ENCODE peak calls at places on chromosomes 5 and 9, in eight cellular contexts. One of them, this sample, is unnamed.

GRCh38 chr5:134129411-134130238 is 15.1 kb downstream of the TCF7 start:
- DNase-seq in psoas muscle: no peak
- DNase-seq in astrocyte of the spinal cord: no peak
- DNase-seq in AG09309: no peak
- DNase-seq in heart left ventricle: no peak
- DNase-seq in Peyer's patch: no peak
- DNase-seq in PC-3: no peak
- DNase-seq in cardiac fibroblast: no peak
- DNase-seq in this sample: no peak

GRCh38 chr5:42636946-42637345 is 119.7 kb upstream of the CCDC152 start:
- DNase-seq in psoas muscle: no peak
- DNase-seq in astrocyte of the spinal cord: no peak
- DNase-seq in AG09309: no peak
- DNase-seq in heart left ventricle: no peak
- DNase-seq in Peyer's patch: no peak
- DNase-seq in PC-3: peak; percentile 21
- DNase-seq in cardiac fibroblast: no peak
- DNase-seq in this sample: no peak

GRCh38 chr5:57494104-57495098 is 11.8 kb upstream of the ACTBL2 start:
- DNase-seq in psoas muscle: no peak
- DNase-seq in astrocyte of the spinal cord: peak; percentile 98
- DNase-seq in AG09309: peak; percentile 93
- DNase-seq in heart left ventricle: peak; percentile 67
- DNase-seq in Peyer's patch: no peak
- DNase-seq in PC-3: peak; percentile 86
- DNase-seq in cardiac fibroblast: peak; percentile 98
- DNase-seq in this sample: peak; percentile 96

GRCh38 chr9:93648836-93649235 is 72.5 kb downstream of the PHF2 start:
- DNase-seq in psoas muscle: no peak
- DNase-seq in astrocyte of the spinal cord: no peak
- DNase-seq in AG09309: no peak
- DNase-seq in heart left ventricle: no peak
- DNase-seq in Peyer's patch: no peak
- DNase-seq in PC-3: no peak
- DNase-seq in cardiac fibroblast: no peak
- DNase-seq in this sample: no peak

GRCh38 chr9:129685933-129686259 is 20.4 kb downstream of the PRRX2 start:
- DNase-seq in psoas muscle: no peak
- DNase-seq in astrocyte of the spinal cord: no peak
- DNase-seq in AG09309: no peak
- DNase-seq in heart left ventricle: no peak
- DNase-seq in Peyer's patch: no peak
- DNase-seq in PC-3: no peak
- DNase-seq in cardiac fibroblast: no peak
- DNase-seq in this sample: no peak

GRCh38 chr5:132661231-132662003 is 3.4 kb downstream of the IL13 start:
- DNase-seq in psoas muscle: no peak
- DNase-seq in astrocyte of the spinal cord: no peak
- DNase-seq in AG09309: no peak
- DNase-seq in heart left ventricle: no peak
- DNase-seq in Peyer's patch: no peak
- DNase-seq in PC-3: no peak
- DNase-seq in cardiac fibroblast: peak; percentile 15
- DNase-seq in this sample: peak; percentile 37

GRCh38 chr9:103661663-103662062 is 432.4 kb upstream of the SMC2 start:
- DNase-seq in psoas muscle: no peak
- DNase-seq in astrocyte of the spinal cord: no peak
- DNase-seq in AG09309: no peak
- DNase-seq in heart left ventricle: no peak
- DNase-seq in Peyer's patch: no peak
- DNase-seq in PC-3: no peak
- DNase-seq in cardiac fibroblast: no peak
- DNase-seq in this sample: no peak

GRCh38 chr5:1320436-1321344 is 24.2 kb downstream of the CLPTM1L start:
- DNase-seq in psoas muscle: no peak
- DNase-seq in astrocyte of the spinal cord: no peak
- DNase-seq in AG09309: no peak
- DNase-seq in heart left ventricle: no peak
- DNase-seq in Peyer's patch: no peak
- DNase-seq in PC-3: no peak
- DNase-seq in cardiac fibroblast: no peak
- DNase-seq in this sample: no peak

GRCh38 chr5:118653155-118653554 is 335.2 kb downstream of the DTWD2 start:
- DNase-seq in psoas muscle: no peak
- DNase-seq in astrocyte of the spinal cord: no peak
- DNase-seq in AG09309: no peak
- DNase-seq in heart left ventricle: no peak
- DNase-seq in Peyer's patch: no peak
- DNase-seq in PC-3: no peak
- DNase-seq in cardiac fibroblast: no peak
- DNase-seq in this sample: no peak

GRCh38 chr5:72126796-72127195 is 19.5 kb downstream of the MAP1B start:
- DNase-seq in psoas muscle: no peak
- DNase-seq in astrocyte of the spinal cord: no peak
- DNase-seq in AG09309: no peak
- DNase-seq in heart left ventricle: no peak
- DNase-seq in Peyer's patch: no peak
- DNase-seq in PC-3: no peak
- DNase-seq in cardiac fibroblast: no peak
- DNase-seq in this sample: no peak

GRCh38 chr5:140224658-140225057 is 49.7 kb downstream of the CYSTM1 start:
- DNase-seq in psoas muscle: no peak
- DNase-seq in astrocyte of the spinal cord: no peak
- DNase-seq in AG09309: no peak
- DNase-seq in heart left ventricle: no peak
- DNase-seq in Peyer's patch: no peak
- DNase-seq in PC-3: no peak
- DNase-seq in cardiac fibroblast: no peak
- DNase-seq in this sample: no peak

GRCh38 chr5:140227046-140227445 is 52.1 kb downstream of the CYSTM1 start:
- DNase-seq in psoas muscle: no peak
- DNase-seq in astrocyte of the spinal cord: no peak
- DNase-seq in AG09309: no peak
- DNase-seq in heart left ventricle: no peak
- DNase-seq in Peyer's patch: no peak
- DNase-seq in PC-3: peak; percentile 19
- DNase-seq in cardiac fibroblast: no peak
- DNase-seq in this sample: no peak

GRCh38 chr5:140225396-140225795 is 50.4 kb downstream of the CYSTM1 start:
- DNase-seq in psoas muscle: no peak
- DNase-seq in astrocyte of the spinal cord: no peak
- DNase-seq in AG09309: no peak
- DNase-seq in heart left ventricle: no peak
- DNase-seq in Peyer's patch: no peak
- DNase-seq in PC-3: no peak
- DNase-seq in cardiac fibroblast: no peak
- DNase-seq in this sample: no peak

GRCh38 chr5:140232731-140233130 is 57.7 kb downstream of the CYSTM1 start:
- DNase-seq in psoas muscle: no peak
- DNase-seq in astrocyte of the spinal cord: no peak
- DNase-seq in AG09309: no peak
- DNase-seq in heart left ventricle: no peak
- DNase-seq in Peyer's patch: no peak
- DNase-seq in PC-3: no peak
- DNase-seq in cardiac fibroblast: no peak
- DNase-seq in this sample: no peak

DNA sequence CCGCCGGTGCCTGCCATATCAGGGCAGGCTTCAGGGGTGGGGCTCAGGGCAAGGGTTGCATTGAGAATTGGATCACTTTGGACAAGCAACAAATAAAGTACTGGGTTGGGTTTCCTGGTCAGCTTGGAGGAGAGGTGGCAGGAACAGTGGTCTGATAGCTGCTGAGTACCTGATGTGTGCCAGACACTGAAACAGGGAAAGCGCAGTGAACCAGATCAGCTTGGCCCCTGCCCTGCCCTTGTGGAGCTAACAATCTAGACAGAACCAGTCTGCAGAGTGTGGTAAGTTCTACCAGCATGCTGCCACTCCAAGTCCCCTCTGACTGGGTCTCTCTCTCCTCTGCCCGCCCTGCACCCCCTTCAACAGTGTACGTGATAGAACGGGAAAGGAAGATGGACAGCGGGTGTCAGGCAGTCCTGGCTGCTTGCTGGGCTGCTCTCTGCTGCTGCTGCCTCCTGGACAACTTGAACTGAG is 53.4 kb downstream of the CYSTM1 start:
- DNase-seq in psoas muscle: no peak
- DNase-seq in astrocyte of the spinal cord: no peak
- DNase-seq in AG09309: no peak
- DNase-seq in heart left ventricle: no peak
- DNase-seq in Peyer's patch: no peak
- DNase-seq in PC-3: no peak
- DNase-seq in cardiac fibroblast: no peak
- DNase-seq in this sample: no peak
- H3K4me3 ChIP-seq in psoas muscle: no peak overlapping the region
- H3K4me3 ChIP-seq in astrocyte of the spinal cord: no peak overlapping the region
- H3K4me3 ChIP-seq in AG09309: no peak overlapping the region
- H3K4me3 ChIP-seq in heart left ventricle: no peak overlapping the region
- H3K4me3 ChIP-seq in Peyer's patch: no peak overlapping the region
- H3K4me3 ChIP-seq in PC-3: no peak overlapping the region
- H3K4me3 ChIP-seq in cardiac fibroblast: no peak overlapping the region
- H3K4me3 ChIP-seq in this sample: no peak overlapping the region

GRCh38 chr5:77960305-77960704 is 184.2 kb upstream of the TBCA start:
- DNase-seq in psoas muscle: no peak
- DNase-seq in astrocyte of the spinal cord: no peak
- DNase-seq in AG09309: no peak
- DNase-seq in heart left ventricle: no peak
- DNase-seq in Peyer's patch: no peak
- DNase-seq in PC-3: no peak
- DNase-seq in cardiac fibroblast: no peak
- DNase-seq in this sample: no peak

GRCh38 chr5:77957516-77957915 is 181.4 kb upstream of the TBCA start:
- DNase-seq in psoas muscle: no peak
- DNase-seq in astrocyte of the spinal cord: no peak
- DNase-seq in AG09309: no peak
- DNase-seq in heart left ventricle: no peak
- DNase-seq in Peyer's patch: no peak
- DNase-seq in PC-3: no peak
- DNase-seq in cardiac fibroblast: no peak
- DNase-seq in this sample: no peak

GRCh38 chr5:77957081-77957480 is 180.9 kb upstream of the TBCA start:
- DNase-seq in psoas muscle: no peak
- DNase-seq in astrocyte of the spinal cord: no peak
- DNase-seq in AG09309: no peak
- DNase-seq in heart left ventricle: no peak
- DNase-seq in Peyer's patch: no peak
- DNase-seq in PC-3: no peak
- DNase-seq in cardiac fibroblast: no peak
- DNase-seq in this sample: no peak

GRCh38 chr5:77957931-77958476 is 181.9 kb upstream of the TBCA start:
- DNase-seq in psoas muscle: no peak
- DNase-seq in astrocyte of the spinal cord: no peak
- DNase-seq in AG09309: no peak
- DNase-seq in heart left ventricle: no peak
- DNase-seq in Peyer's patch: no peak
- DNase-seq in PC-3: no peak
- DNase-seq in cardiac fibroblast: no peak
- DNase-seq in this sample: peak; percentile 17

GRCh38 chr5:77958642-77959315 is 182.6 kb upstream of the TBCA start:
- DNase-seq in psoas muscle: no peak
- DNase-seq in astrocyte of the spinal cord: no peak
- DNase-seq in AG09309: no peak
- DNase-seq in heart left ventricle: no peak
- DNase-seq in Peyer's patch: no peak
- DNase-seq in PC-3: no peak
- DNase-seq in cardiac fibroblast: no peak
- DNase-seq in this sample: no peak
- TF ChIP-seq CTCF in psoas muscle: no peak
- TF ChIP-seq CTCF in astrocyte of the spinal cord: no peak
- TF ChIP-seq CTCF in AG09309: no peak
- TF ChIP-seq CTCF in heart left ventricle: no peak
- TF ChIP-seq CTCF in Peyer's patch: no peak
- TF ChIP-seq CTCF in PC-3: no peak
- TF ChIP-seq CTCF in cardiac fibroblast: no peak
- TF ChIP-seq CTCF in this sample: no peak

GRCh38 chr9:78438765-78439164 is 141.8 kb downstream of the PSAT1 start:
- DNase-seq in psoas muscle: no peak
- DNase-seq in astrocyte of the spinal cord: no peak
- DNase-seq in AG09309: no peak
- DNase-seq in heart left ventricle: no peak
- DNase-seq in Peyer's patch: no peak
- DNase-seq in PC-3: no peak
- DNase-seq in cardiac fibroblast: no peak
- DNase-seq in this sample: no peak

GRCh38 chr9:78439866-78440830 is 143.2 kb downstream of the PSAT1 start:
- DNase-seq in psoas muscle: no peak
- DNase-seq in astrocyte of the spinal cord: peak; percentile 6
- DNase-seq in AG09309: no peak
- DNase-seq in heart left ventricle: no peak
- DNase-seq in Peyer's patch: no peak
- DNase-seq in PC-3: no peak
- DNase-seq in cardiac fibroblast: no peak
- DNase-seq in this sample: no peak

GRCh38 chr9:78441396-78441795 is 144.5 kb downstream of the PSAT1 start:
- DNase-seq in psoas muscle: no peak
- DNase-seq in astrocyte of the spinal cord: no peak
- DNase-seq in AG09309: no peak
- DNase-seq in heart left ventricle: no peak
- DNase-seq in Peyer's patch: no peak
- DNase-seq in PC-3: no peak
- DNase-seq in cardiac fibroblast: no peak
- DNase-seq in this sample: no peak

GRCh38 chr9:78437721-78438610 is 141.0 kb downstream of the PSAT1 start:
- DNase-seq in psoas muscle: no peak
- DNase-seq in astrocyte of the spinal cord: no peak
- DNase-seq in AG09309: no peak
- DNase-seq in heart left ventricle: no peak
- DNase-seq in Peyer's patch: no peak
- DNase-seq in PC-3: no peak
- DNase-seq in cardiac fibroblast: no peak
- DNase-seq in this sample: no peak

DNA sequence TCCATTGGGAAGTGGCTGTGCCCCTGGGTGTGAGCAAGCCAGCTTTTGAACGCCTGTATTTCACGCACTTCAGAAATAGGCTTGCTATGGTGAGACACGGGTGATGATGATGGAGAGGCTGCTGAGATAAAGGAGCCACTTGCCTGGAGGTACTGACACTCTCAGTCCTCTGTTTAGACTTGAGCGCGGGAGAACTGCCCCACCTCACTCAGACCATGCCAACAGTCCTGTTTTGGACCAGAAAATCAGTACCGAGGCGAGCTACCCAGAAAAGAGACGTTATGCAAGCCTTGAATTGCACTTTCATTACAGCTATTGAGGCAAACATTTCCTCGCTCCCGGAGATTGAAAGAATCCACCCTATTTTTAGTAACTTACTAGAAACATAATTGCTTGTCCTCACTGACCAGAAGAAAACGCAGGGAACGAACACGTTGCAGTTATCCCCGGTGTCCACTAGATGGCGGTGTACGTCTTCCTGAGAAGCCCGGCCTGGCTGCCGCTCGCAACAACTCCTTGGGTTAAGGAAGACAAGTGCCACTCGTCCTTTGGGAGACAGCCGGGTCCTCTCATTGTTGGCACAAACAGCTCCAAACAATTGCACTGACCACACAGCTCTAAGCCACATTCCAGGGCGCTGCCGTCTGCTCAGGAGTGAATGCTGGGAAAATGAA is 142.4 kb downstream of the PSAT1 start:
- DNase-seq in psoas muscle: peak; percentile 71
- DNase-seq in astrocyte of the spinal cord: peak; percentile 90
- DNase-seq in AG09309: peak; percentile 90
- DNase-seq in heart left ventricle: peak; percentile 61
- DNase-seq in Peyer's patch: peak; percentile 57
- DNase-seq in PC-3: peak; percentile 87
- DNase-seq in cardiac fibroblast: peak; percentile 88
- DNase-seq in this sample: peak; percentile 82
- H3K4me3 ChIP-seq in psoas muscle: no peak overlapping the region
- H3K4me3 ChIP-seq in astrocyte of the spinal cord: peak overlapping the region; percentile 20
- H3K4me3 ChIP-seq in AG09309: peak overlapping the region; percentile 39
- H3K4me3 ChIP-seq in heart left ventricle: no peak overlapping the region
- H3K4me3 ChIP-seq in Peyer's patch: no peak overlapping the region
- H3K4me3 ChIP-seq in PC-3: peak overlapping the region; percentile 48
- H3K4me3 ChIP-seq in cardiac fibroblast: no peak overlapping the region
- H3K4me3 ChIP-seq in this sample: peak overlapping the region; percentile 48

GRCh38 chr5:75156585-75156984 is 80.1 kb downstream of the ANKRD31 start:
- DNase-seq in psoas muscle: no peak
- DNase-seq in astrocyte of the spinal cord: no peak
- DNase-seq in AG09309: no peak
- DNase-seq in heart left ventricle: no peak
- DNase-seq in Peyer's patch: no peak
- DNase-seq in PC-3: peak; percentile 19
- DNase-seq in cardiac fibroblast: peak; percentile 1
- DNase-seq in this sample: no peak
- TF ChIP-seq CTCF in psoas muscle: no peak
- TF ChIP-seq CTCF in astrocyte of the spinal cord: no peak
- TF ChIP-seq CTCF in AG09309: peak; percentile 11
- TF ChIP-seq CTCF in heart left ventricle: no peak
- TF ChIP-seq CTCF in Peyer's patch: no peak
- TF ChIP-seq CTCF in PC-3: peak; percentile 27
- TF ChIP-seq CTCF in cardiac fibroblast: no peak
- TF ChIP-seq CTCF in this sample: no peak